ENCODE peak calls at places on chromosomes 7 and 10, in ten cellular contexts. D is lower leg skin, C is K562, W is body of pancreas, O is sigmoid colon, F is GM12878, J is GM12892, A is breast epithelium, B is ovary, E is Peyer's patch. S is an unnamed sample.

GRCh38 chr7:21524680-21525079 is 18.2 kb upstream of the DNAH11 start:
- DNase-seq in O (no peak), D (no peak), A (no peak), E (no peak), J (no peak), F (no peak), C (no peak), B (no peak), W (no peak), S (no peak)

GRCh38 chr10:79146611-79147130 is 77.9 kb downstream of the ZMIZ1 start:
- DNase-seq in W (peak), O (peak), F (no peak), D (peak), B (peak), A (peak), C (no peak), E (peak), J (no peak), S (no peak)

GRCh38 chr10:26269754-26270153 is 53.2 kb downstream of the GAD2 start:
- DNase-seq in D (no peak), E (no peak), J (no peak), B (no peak), W (no peak), A (no peak), F (no peak), C (no peak), O (no peak), S (peak)

GRCh38 chr10:34168429-34168828 is 646.7 kb downstream of the PARD3 start:
- DNase-seq in D (no peak), E (no peak), B (no peak), F (no peak), O (no peak), W (no peak), C (no peak), J (no peak), A (no peak), S (no peak)

GRCh38 chr10:72330059-72330426 is 24.7 kb downstream of the DNAJB12 start:
- DNase-seq in A (no peak), F (no peak), J (no peak), D (no peak), W (no peak), B (no peak), C (no peak), E (no peak), O (no peak), S (no peak)

GRCh38 chr7:115352375-115352774 is 430.5 kb downstream of the MDFIC start:
- DNase-seq in J (no peak), O (no peak), D (no peak), A (no peak), C (no peak), F (no peak), B (no peak), W (no peak), E (no peak), S (no peak)

GRCh38 chr10:17029581-17030271 is 99.9 kb downstream of the CUBN start:
- DNase-seq in A (peak), B (peak), O (peak), W (peak), E (peak), C (peak), D (peak), F (no peak), J (no peak), S (peak)

GRCh38 chr10:97701438-97702064 is 12.0 kb upstream of the MARVELD1 start:
- DNase-seq in D (peak), O (no peak), B (no peak), J (peak), W (peak), F (no peak), A (no peak), E (no peak), C (peak), S (peak)

GRCh38 chr10:72008096-72008933 is 44.1 kb downstream of the CHST3 start:
- DNase-seq in W (no peak), A (peak), E (no peak), D (no peak), O (no peak), J (no peak), B (no peak), C (no peak), F (no peak), S (no peak)

GRCh38 chr10:18501198-18501597 is 150.2 kb downstream of the NSUN6 start:
- DNase-seq in C (no peak), E (no peak), B (no peak), D (no peak), O (no peak), J (peak), F (peak), A (no peak), W (no peak), S (no peak)

GRCh38 chr10:3655528-3655927 is 129.5 kb downstream of the KLF6 start:
- DNase-seq in D (no peak), W (no peak), E (no peak), O (no peak), B (no peak), J (no peak), C (no peak), A (no peak), F (no peak), S (no peak)

GRCh38 chr7:157475095-157475494 is 138.3 kb downstream of the DNAJB6 start:
- DNase-seq in E (no peak), W (no peak), C (no peak), F (no peak), D (no peak), O (peak), B (no peak), J (no peak), A (no peak), S (no peak)

GRCh38 chr7:23394828-23395227 is 75.5 kb downstream of the IGF2BP3 start:
- DNase-seq in D (no peak), W (peak), C (no peak), J (no peak), O (no peak), F (no peak), E (no peak), A (no peak), B (no peak), S (no peak)

GRCh38 chr7:92698237-92698841 is 108.1 kb upstream of the FAM133B start:
- DNase-seq in F (no peak), E (no peak), O (no peak), A (peak), J (no peak), C (no peak), D (no peak), W (peak), B (no peak), S (no peak)

GRCh38 chr10:73585223-73585784 is 5.8 kb downstream of the USP54 start:
- DNase-seq in C (no peak), J (no peak), O (no peak), E (no peak), B (no peak), F (no peak), D (no peak), W (no peak), A (no peak), S (no peak)

GRCh38 chr10:1869861-1870260 is 132.5 kb upstream of the ADARB2 start:
- DNase-seq in W (no peak), B (no peak), O (no peak), F (no peak), C (no peak), J (no peak), E (no peak), A (no peak), D (no peak), S (no peak)

GRCh38 chr7:151233111-151233701 is 923 bp downstream of the CHPF2 start:
- DNase-seq in D (no peak), B (peak), W (peak), O (peak), A (no peak), J (peak), E (peak), F (no peak), C (peak), S (peak)

GRCh38 chr10:121683803-121684202 is 85.6 kb upstream of the FGFR2 start:
- DNase-seq in C (no peak), F (no peak), E (no peak), A (no peak), J (no peak), D (no peak), O (no peak), B (no peak), W (no peak), S (no peak)

GRCh38 chr10:51999089-51999488 is 299.7 kb upstream of the CSTF2T start:
- DNase-seq in O (no peak), J (no peak), E (no peak), C (no peak), A (no peak), D (no peak), B (no peak), W (no peak), F (no peak), S (no peak)

GRCh38 chr7:142711722-142712616 is 37.3 kb upstream of the PRSS1 start:
- DNase-seq in E (peak), J (no peak), C (peak), W (peak), O (no peak), A (no peak), F (no peak), D (no peak), B (no peak), S (peak)

GRCh38 chr7:149772236-149772820 is 1.1 kb downstream of the ZNF467 start:
- DNase-seq in J (no peak), F (no peak), E (peak), B (no peak), A (no peak), C (peak), D (no peak), O (no peak), W (peak), S (no peak)

GRCh38 chr7:73519867-73520672 is 2.0 kb downstream of the BAZ1B start:
- DNase-seq in W (no peak), E (no peak), D (no peak), C (peak), A (no peak), J (no peak), B (peak), O (no peak), F (no peak), S (peak)

GRCh38 chr7:32273297-32273696 is 203.1 kb upstream of the PDE1C start:
- DNase-seq in W (no peak), C (no peak), E (no peak), F (peak), O (no peak), J (no peak), A (no peak), B (no peak), D (no peak), S (no peak)

GRCh38 chr10:10438335-10439123 is 579.1 kb upstream of the CELF2 start:
- DNase-seq in O (no peak), C (no peak), E (no peak), B (no peak), J (no peak), W (no peak), A (no peak), F (no peak), D (no peak), S (no peak)

GRCh38 chr7:130814753-130815152 is 80.7 kb upstream of the KLF14 start:
- DNase-seq in E (no peak), B (no peak), D (no peak), W (peak), C (no peak), A (no peak), F (no peak), J (no peak), O (no peak), S (peak)

GRCh38 chr7:44971991-44972441 is 6.8 kb downstream of the MYO1G start:
- DNase-seq in J (no peak), A (no peak), C (no peak), B (no peak), E (no peak), D (no peak), F (no peak), W (no peak), O (peak), S (no peak)

GRCh38 chr7:151062399-151063211 is 3.2 kb downstream of the SLC4A2 start:
- DNase-seq in B (peak), F (no peak), W (peak), E (no peak), D (no peak), C (peak), O (peak), J (no peak), A (no peak), S (peak)

GRCh38 chr10:6542999-6543430 is 37.1 kb downstream of the PRKCQ start:
- DNase-seq in W (no peak), O (no peak), F (no peak), D (no peak), B (no peak), C (no peak), E (peak), J (no peak), A (no peak), S (no peak)

GRCh38 chr10:44858988-44859387 is 52.1 kb upstream of the TMEM72 start:
- DNase-seq in B (no peak), J (no peak), E (no peak), F (no peak), C (no peak), W (no peak), D (no peak), A (no peak), O (no peak), S (no peak)

DNA sequence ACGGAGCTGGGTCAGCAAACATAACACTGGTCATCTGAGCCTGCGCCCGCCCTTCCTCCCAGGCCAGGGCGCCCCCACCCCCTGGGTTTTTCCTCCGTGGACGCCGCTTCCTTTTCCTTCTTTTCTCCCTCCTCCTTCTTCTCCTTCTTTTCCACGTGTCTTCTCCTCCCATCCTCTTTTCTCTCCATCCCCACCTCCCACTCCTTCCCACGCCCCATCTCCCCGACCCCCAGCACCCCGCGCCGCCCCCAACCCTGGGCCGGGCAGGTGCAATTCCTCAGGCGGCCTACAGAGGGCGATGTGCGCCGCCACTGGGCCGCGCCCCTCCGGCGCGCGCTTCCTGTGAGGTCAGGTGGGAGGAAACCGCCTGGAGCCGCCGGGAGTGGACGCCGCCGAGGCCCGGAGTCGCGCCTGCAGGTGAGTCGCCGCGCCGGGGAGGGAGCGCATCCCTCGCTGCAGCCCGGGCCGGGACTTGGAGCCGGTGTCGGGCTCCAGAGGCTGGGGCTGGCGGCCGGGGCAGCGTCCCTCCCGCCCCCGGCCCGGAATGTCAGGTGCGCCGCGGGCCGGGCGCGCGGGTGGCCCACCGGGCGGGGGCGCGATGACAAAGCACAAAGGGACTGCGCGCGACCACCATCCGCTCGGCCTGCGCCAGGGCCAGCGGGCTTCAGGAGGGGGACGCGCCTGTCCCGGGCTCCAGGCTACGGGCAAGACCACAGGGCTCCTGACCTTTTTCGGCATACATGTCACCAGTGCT is at the start of gene FAM241B:
- DNase-seq in W (peak), C (peak), J (peak), B (peak), E (peak), D (peak), O (peak), A (peak), F (no peak), S (peak)
- TF ChIP-seq POLR2A in W (peak), C (peak), J (no peak), B (no peak), E (no peak), D (no peak), O (no peak), A (no peak), F (peak), S (no peak)

GRCh38 chr7:518630-519428 is 817 bp downstream of the PDGFA start:
- DNase-seq in F (no peak), O (peak), A (peak), E (peak), J (no peak), C (peak), W (peak), D (peak), B (peak), S (peak)
- TF ChIP-seq POLR2A in F (peak), O (peak), A (peak), E (peak), J (no peak), C (no peak), W (peak), D (no peak), B (no peak), S (no peak)

GRCh38 chr10:95755511-95756004 is 405 bp upstream of the ENTPD1 start:
- DNase-seq in J (no peak), D (no peak), C (no peak), F (peak), O (peak), B (no peak), W (peak), A (no peak), E (peak), S (no peak)
- TF ChIP-seq POLR2A in J (no peak), D (no peak), C (no peak), F (peak), O (no peak), B (no peak), W (no peak), A (no peak), E (no peak), S (no peak)

DNA sequence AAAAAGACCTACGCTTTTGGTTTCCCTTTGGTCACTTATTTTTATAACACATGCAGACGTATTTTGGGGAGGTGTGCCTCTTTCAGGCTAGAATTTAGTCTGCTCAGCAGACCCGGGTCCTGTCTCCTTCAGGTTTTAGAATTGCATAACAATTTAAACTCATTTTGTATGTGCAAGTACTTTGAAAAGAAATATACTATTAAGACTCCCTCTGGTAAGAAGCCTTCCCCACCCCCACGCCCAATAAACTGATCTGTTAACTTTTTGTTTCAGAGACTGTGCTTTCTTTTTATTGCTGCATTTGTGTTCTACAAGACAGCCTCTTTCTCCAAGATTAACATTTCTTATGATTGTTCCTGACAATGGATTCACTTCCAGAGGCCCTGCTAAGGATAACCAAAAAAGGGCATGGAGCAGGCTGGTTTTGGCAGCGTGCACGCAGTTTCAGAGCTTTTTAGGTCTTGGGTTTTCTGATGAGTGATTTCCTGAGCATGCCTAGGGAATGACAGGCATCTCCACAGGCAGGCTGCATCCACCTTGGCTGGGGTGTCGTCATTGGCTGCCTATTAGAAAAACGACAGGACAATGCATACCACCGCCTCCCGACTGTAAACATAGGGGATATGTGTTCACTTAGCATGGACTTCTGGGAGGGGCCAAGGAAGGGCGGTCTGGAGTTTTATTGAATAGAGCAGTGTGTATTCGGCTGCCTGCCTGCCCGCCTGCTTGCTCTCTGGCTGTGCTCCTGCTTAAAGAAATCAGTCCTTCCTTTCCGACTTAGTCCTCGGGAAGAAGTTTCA is at the start of gene CALD1:
- DNase-seq in F (no peak), J (no peak), E (peak), O (peak), W (peak), D (peak), C (no peak), A (peak), B (peak), S (no peak)
- TF ChIP-seq POLR2A in F (no peak), J (no peak), E (peak), O (peak), W (no peak), D (no peak), C (no peak), A (peak), B (peak), S (no peak)

GRCh38 chr7:140640727-140641531 is at the start of gene DENND2A:
- DNase-seq in D (no peak), W (peak), F (no peak), O (peak), E (peak), B (peak), A (no peak), C (peak), J (peak), S (no peak)
- TF ChIP-seq POLR2A in D (no peak), W (no peak), F (no peak), O (no peak), E (no peak), B (peak), A (no peak), C (no peak), J (no peak), S (no peak)

GRCh38 chr7:47330026-47330425 is 251.9 kb downstream of the TNS3 start:
- DNase-seq in J (no peak), A (no peak), O (no peak), B (no peak), E (no peak), W (no peak), D (no peak), C (no peak), F (no peak), S (no peak)

GRCh38 chr7:47327698-47328391 is 254.1 kb downstream of the TNS3 start:
- DNase-seq in F (no peak), D (peak), B (peak), W (peak), E (peak), O (peak), C (no peak), J (no peak), A (peak), S (no peak)

GRCh38 chr7:47330561-47331178 is 251.2 kb downstream of the TNS3 start:
- DNase-seq in E (no peak), J (no peak), O (no peak), B (no peak), D (no peak), A (peak), F (no peak), C (no peak), W (no peak), S (no peak)

GRCh38 chr7:47328392-47329319 is 253.3 kb downstream of the TNS3 start:
- DNase-seq in O (no peak), D (no peak), E (no peak), F (no peak), W (no peak), C (no peak), J (no peak), A (no peak), B (no peak), S (no peak)

GRCh38 chr7:47329320-47329926 is 252.5 kb downstream of the TNS3 start:
- DNase-seq in F (no peak), E (no peak), J (no peak), D (no peak), O (no peak), C (no peak), A (peak), W (no peak), B (no peak), S (no peak)
- TF ChIP-seq POLR2A in F (no peak), E (no peak), J (no peak), D (no peak), O (no peak), C (no peak), A (no peak), W (no peak), B (no peak), S (no peak)

S was measured in erythroblast.